ENCODE peak calls at places on chromosomes 12 and 14, in five cellular contexts. W is AG10803, D is AG04449, R is stomach, T is HFF-Myc. O is an unnamed sample.

GRCh38 chr12:115632323-115632722 is 645.2 kb downstream of the MED13L start:
- DNase-seq in W (peak; percentile 12), D (no peak), R (no peak), T (no peak), O (no peak)

GRCh38 chr12:94795520-94795919 is 145.2 kb upstream of the TMCC3 start:
- DNase-seq in W (peak; percentile 62), D (peak; percentile 17), R (no peak), T (peak; percentile 24), O (peak; percentile 46)

GRCh38 chr12:45615268-45615667 is 114.2 kb upstream of the ARID2 start:
- DNase-seq in W (peak; percentile 37), D (no peak), R (no peak), T (peak; percentile 57), O (no peak)

GRCh38 chr14:53180272-53181221 is 27.4 kb upstream of the DDHD1 start:
- DNase-seq in W (peak; percentile 17), D (no peak), R (no peak), T (no peak), O (no peak)

GRCh38 chr12:114916531-114916930 is 232.6 kb upstream of the TBX3 start:
- DNase-seq in W (peak; percentile 42), D (no peak), R (no peak), T (no peak), O (no peak)

GRCh38 chr12:108394196-108394595 is 55.1 kb upstream of the CMKLR1 start:
- DNase-seq in W (peak; percentile 78), D (no peak), R (no peak), T (no peak), O (no peak)

GRCh38 chr12:122265433-122265832 is 861 bp downstream of the VPS33A start:
- DNase-seq in W (no peak), D (no peak), R (no peak), T (no peak), O (no peak)

GRCh38 chr14:63891148-63891964 is 38.6 kb downstream of the SYNE2 start:
- DNase-seq in W (no peak), D (no peak), R (no peak), T (no peak), O (no peak)

GRCh38 chr12:124520258-124520657 is 47.2 kb downstream of the NCOR2 start:
- DNase-seq in W (no peak), D (no peak), R (peak; percentile 86), T (no peak), O (no peak)

GRCh38 chr12:72010365-72010764 is 71.7 kb downstream of the TPH2 start:
- DNase-seq in W (peak; percentile 53), D (peak; percentile 36), R (no peak), T (no peak), O (peak; percentile 26)

GRCh38 chr12:27730097-27730588 is 19.5 kb downstream of the MRPS35 start:
- DNase-seq in W (no peak), D (no peak), R (no peak), T (no peak), O (no peak)

GRCh38 chr12:113462117-113462774 is 9.4 kb downstream of the LHX5 start:
- DNase-seq in W (peak; percentile 69), D (no peak), R (peak; percentile 82), T (peak; percentile 36), O (peak; percentile 4)

GRCh38 chr14:94690896-94691657 is 78.8 kb downstream of the GSC start:
- DNase-seq in W (no peak), D (no peak), R (no peak), T (no peak), O (no peak)

GRCh38 chr12:69929125-69929524 is 104.1 kb downstream of the MYRFL start:
- DNase-seq in W (no peak), D (no peak), R (no peak), T (no peak), O (no peak)

GRCh38 chr12:121781751-121782615 is 11.5 kb downstream of the RHOF start:
- DNase-seq in W (no peak), D (no peak), R (no peak), T (no peak), O (no peak)

GRCh38 chr12:2877047-2877958 is at the start of the genes FOXM1 and RHNO1:
- DNase-seq in W (peak; percentile 86), D (no peak), R (peak; percentile 93), T (no peak), O (no peak)
- TF ChIP-seq CTCF in W (peak; percentile 4), D (peak; percentile 26), R (no peak), T (no peak), O (no peak)

GRCh38 chr14:55691659-55692058 is 111.7 kb downstream of the KTN1 start:
- DNase-seq in W (no peak), D (no peak), R (no peak), T (no peak), O (no peak)

GRCh38 chr14:55686713-55687112 is 106.7 kb downstream of the KTN1 start:
- DNase-seq in W (no peak), D (no peak), R (no peak), T (no peak), O (no peak)

GRCh38 chr14:55689971-55690871 is 110.2 kb downstream of the KTN1 start:
- DNase-seq in W (no peak), D (no peak), R (no peak), T (no peak), O (no peak)

GRCh38 chr14:55684956-55685584 is 105.1 kb downstream of the KTN1 start:
- DNase-seq in W (peak; percentile 34), D (no peak), R (no peak), T (no peak), O (no peak)

GRCh38 chr14:55688566-55688965 is 108.6 kb downstream of the KTN1 start:
- DNase-seq in W (no peak), D (no peak), R (no peak), T (no peak), O (no peak)
- TF ChIP-seq CTCF in W (no peak), D (no peak), R (no peak), T (no peak), O (no peak)

GRCh38 chr12:57215668-57216013 is 953 bp upstream of the NXPH4 start:
- DNase-seq in W (peak; percentile 44), D (no peak), R (no peak), T (no peak), O (no peak)

GRCh38 chr12:57214398-57214781 is 2.2 kb upstream of the NXPH4 start:
- DNase-seq in W (peak; percentile 49), D (no peak), R (peak; percentile 69), T (no peak), O (no peak)

GRCh38 chr12:57216931-57217871 is 607 bp downstream of the NXPH4 start:
- DNase-seq in W (no peak), D (no peak), R (no peak), T (no peak), O (no peak)

GRCh38 chr12:57215065-57215464 is 1.5 kb upstream of the NXPH4 start:
- DNase-seq in W (no peak), D (no peak), R (no peak), T (no peak), O (no peak)

DNA sequence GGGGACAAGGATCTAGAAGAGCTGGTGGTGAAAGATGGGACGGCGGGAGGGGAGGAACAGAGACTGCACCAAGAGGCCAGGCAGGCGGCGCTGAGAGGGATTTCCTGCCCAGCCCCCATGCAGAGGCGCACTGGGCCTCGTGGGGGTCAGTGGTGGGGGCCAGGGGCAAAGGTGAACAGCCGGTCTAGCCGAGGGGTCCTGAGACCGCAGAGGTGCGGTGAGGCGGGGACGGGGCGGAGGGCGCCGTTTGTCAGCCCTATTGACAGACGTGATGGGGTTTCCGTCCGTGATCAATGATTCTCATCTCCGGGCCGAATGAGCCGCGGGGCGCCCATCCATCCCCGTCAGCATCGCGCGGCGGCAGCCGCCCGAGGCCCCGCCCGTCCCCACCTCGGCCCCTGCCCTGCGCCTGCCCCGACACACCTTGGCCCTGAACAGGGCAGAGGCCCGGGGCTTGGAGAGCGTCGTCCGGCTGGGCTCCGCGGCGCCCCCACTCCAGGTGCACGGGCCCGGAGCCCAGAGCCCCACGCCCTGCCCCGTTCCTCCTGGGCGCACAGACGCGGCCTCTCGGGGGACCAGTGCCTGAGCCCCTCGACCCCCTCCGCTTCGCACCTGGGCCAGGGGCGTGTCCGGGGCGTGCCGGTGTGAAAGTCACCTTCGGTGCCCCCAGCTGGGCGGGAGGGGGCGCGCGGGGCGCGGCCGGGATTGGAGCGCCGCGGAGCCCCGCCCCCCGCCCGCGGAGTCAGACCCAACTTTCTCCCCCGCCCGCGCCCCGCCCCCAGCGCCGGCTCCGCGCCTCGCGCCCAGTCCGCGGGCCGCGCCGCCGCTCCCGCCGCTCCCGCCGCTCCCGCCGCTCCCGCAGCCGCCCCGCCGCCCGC is at the start of gene NXPH4:
- DNase-seq in W (no peak), D (no peak), R (peak; percentile 47), T (no peak), O (no peak)
- TF ChIP-seq CTCF in W (no peak), D (no peak), R (no peak), T (no peak), O (no peak)

DNA sequence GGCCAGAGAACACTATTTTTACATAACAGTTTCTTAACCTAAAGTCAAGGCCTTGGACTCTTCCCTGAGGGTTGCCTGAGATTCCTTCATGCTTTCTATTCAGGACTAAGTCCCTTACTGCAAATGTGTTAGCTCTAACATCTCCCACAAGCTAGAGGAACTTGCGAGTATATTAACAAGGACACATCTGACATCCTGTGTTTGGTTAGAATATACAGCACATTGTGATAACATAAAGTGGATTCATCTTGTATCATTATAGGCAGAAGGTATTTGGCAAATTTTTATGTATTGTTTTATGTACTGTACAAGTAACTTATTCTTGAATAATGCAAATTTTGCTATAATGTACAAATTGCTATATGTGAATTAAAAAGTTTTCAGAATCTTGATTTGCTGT is 45.5 kb downstream of the SH2B3 start:
- DNase-seq in W (no peak), D (no peak), R (no peak), T (no peak), O (no peak)
- TF ChIP-seq CTCF in W (no peak), D (no peak), R (no peak), T (no peak), O (no peak)

GRCh38 chr14:76918176-76918750 is 92.1 kb downstream of the LRRC74A start:
- DNase-seq in W (peak; percentile 96), D (peak; percentile 79), R (peak; percentile 57), T (no peak), O (no peak)
- TF ChIP-seq CTCF in W (peak; percentile 20), D (peak; percentile 3), R (no peak), T (no peak), O (no peak)

GRCh38 chr14:50343424-50343823 is 31.3 kb downstream of the DMAC2L start:
- DNase-seq in W (peak; percentile 71), D (no peak), R (no peak), T (no peak), O (no peak)
- TF ChIP-seq CTCF in W (no peak), D (no peak), R (no peak), T (no peak), O (no peak)

GRCh38 chr12:93380480-93381121 is 2.9 kb downstream of the NUDT4 start:
- DNase-seq in W (no peak), D (no peak), R (no peak), T (no peak), O (no peak)
- TF ChIP-seq CTCF in W (peak; percentile 31), D (no peak), R (peak; percentile 25), T (no peak), O (peak; percentile 45)

O was measured in epithelial cell of proximal tubule.